ENCODE peak calls at places on chromosome 21, in five cellular contexts. I is mucosa of descending colon, W is pancreas, V is brain microvascular endothelial cell, N is upper lobe of left lung. J is an unnamed sample.

GRCh38 chr21:26836546-26836945 is 8.7 kb downstream of the ADAMTS1 start:
- DNase-seq in I (no peak), W (no peak), V (no peak), N (no peak), J (no peak)

GRCh38 chr21:35925497-35925896 is 134.8 kb downstream of the SETD4 start:
- DNase-seq in I (no peak), W (peak; percentile 64), V (no peak), N (no peak), J (no peak)

GRCh38 chr21:35048706-35049617 is at the start of gene RUNX1:
- DNase-seq in I (no peak), W (no peak), V (peak; percentile 67), N (no peak), J (peak; percentile 84)

GRCh38 chr21:25709684-25710265 is 24.9 kb downstream of the ATP5PF start:
- DNase-seq in I (no peak), W (no peak), V (no peak), N (no peak), J (no peak)

GRCh38 chr21:46183910-46184624 is at the start of gene SPATC1L:
- DNase-seq in I (peak; percentile 74), W (peak; percentile 76), V (peak; percentile 61), N (peak; percentile 88), J (peak; percentile 85)

GRCh38 chr21:35046880-35047229 is 2.2 kb downstream of the RUNX1 start:
- DNase-seq in I (no peak), W (no peak), V (peak; percentile 63), N (no peak), J (no peak)

GRCh38 chr21:35940074-35940927 is 120.0 kb downstream of the SETD4 start:
- DNase-seq in I (no peak), W (peak; percentile 37), V (peak; percentile 58), N (no peak), J (no peak)

GRCh38 chr21:36806103-36806502 is 107.2 kb downstream of the SIM2 start:
- DNase-seq in I (no peak), W (no peak), V (peak; percentile 24), N (no peak), J (no peak)

GRCh38 chr21:27649323-27649722 is 682.4 kb upstream of the ADAMTS5 start:
- DNase-seq in I (no peak), W (no peak), V (peak; percentile 95), N (no peak), J (no peak)

GRCh38 chr21:16116067-16116466 is 386.3 kb downstream of the USP25 start:
- DNase-seq in I (no peak), W (no peak), V (no peak), N (no peak), J (no peak)

GRCh38 chr21:21436012-21436545 is 437.9 kb downstream of the NCAM2 start:
- DNase-seq in I (no peak), W (no peak), V (no peak), N (no peak), J (no peak)

GRCh38 chr21:34805157-34805556 is 136.4 kb downstream of the CLIC6 start:
- DNase-seq in I (no peak), W (no peak), V (no peak), N (no peak), J (no peak)

GRCh38 chr21:46089285-46089684 is 8.6 kb upstream of the COL6A2 start:
- DNase-seq in I (no peak), W (no peak), V (no peak), N (no peak), J (no peak)

GRCh38 chr21:41321211-41321907 is 4.8 kb downstream of the FAM3B start:
- DNase-seq in I (no peak), W (no peak), V (no peak), N (peak; percentile 61), J (peak; percentile 22)
- TF ChIP-seq CTCF in I (no peak), W (no peak), V (no peak), N (no peak), J (no peak)

GRCh38 chr21:38804030-38804616 is 1.6 kb upstream of the ETS2 start:
- DNase-seq in I (peak; percentile 50), W (no peak), V (peak; percentile 25), N (no peak), J (no peak)
- H3K4me3 ChIP-seq in I (no peak overlapping the region), W (no peak overlapping the region), V (no peak overlapping the region), N (no peak overlapping the region), J (no peak overlapping the region)

DNA sequence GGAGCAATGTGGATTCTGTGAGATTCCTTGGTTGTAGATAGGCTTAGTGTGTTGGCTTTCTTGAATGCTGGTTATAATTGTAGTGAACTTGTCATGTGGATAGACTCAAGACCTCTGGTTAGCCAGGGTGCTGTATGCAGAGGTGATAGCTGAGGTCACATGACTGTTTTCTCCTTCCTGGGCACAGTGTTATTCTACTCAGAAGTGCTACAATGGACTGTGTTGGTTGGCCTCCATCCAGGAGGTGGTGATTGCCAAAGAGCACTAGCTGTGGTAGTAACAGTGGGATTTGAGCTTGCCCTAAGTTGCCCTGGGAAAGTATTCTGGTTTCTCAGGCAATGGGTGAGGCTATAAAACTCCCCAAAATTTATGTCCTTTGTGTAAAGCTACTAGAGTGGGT is 71.6 kb downstream of the SH3BGR start:
- DNase-seq in I (peak; percentile 60), W (peak; percentile 78), V (no peak), N (no peak), J (no peak)
- H3K36me3 ChIP-seq in I (no peaks in the 10 kb centered on the region), W (no peaks in the 10 kb centered on the region), V (no peaks in the 10 kb centered on the region), N (no peaks in the 10 kb centered on the region), J (no peaks in the 10 kb centered on the region)

GRCh38 chr21:32163386-32163785 is 115.5 kb downstream of the MIS18A start:
- DNase-seq in I (no peak), W (no peak), V (no peak), N (no peak), J (no peak)
- TF ChIP-seq CTCF in I (no peak), W (no peak), V (no peak), N (no peak), J (no peak)

DNA sequence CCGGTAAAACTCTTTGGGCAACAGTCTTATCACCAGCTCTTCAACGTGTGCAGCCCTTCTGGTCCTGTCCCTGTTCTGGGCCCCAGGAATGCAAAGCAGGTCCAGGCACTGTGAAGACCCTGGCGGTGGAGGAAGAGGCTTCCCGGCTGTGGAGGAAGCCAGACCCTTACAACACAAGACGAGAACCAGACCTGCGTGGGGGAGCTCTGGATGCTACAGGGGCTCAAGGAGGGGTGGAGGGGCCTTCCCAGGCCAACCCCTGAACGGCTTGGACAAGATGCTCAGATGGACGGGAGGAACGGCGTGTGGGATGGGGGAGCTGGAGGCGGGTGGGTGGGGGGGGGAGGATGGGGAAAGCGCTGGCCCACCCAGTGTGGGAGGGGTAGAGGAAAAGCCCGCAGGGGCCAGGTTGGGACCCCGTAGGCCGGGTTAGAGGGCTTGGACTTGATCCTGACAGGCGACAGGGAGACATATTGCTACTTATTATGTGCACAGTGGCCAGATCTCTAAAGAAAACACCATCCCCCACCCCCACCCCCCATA is 5.1 kb upstream of the OLIG2 start:
- DNase-seq in I (no peak), W (no peak), V (no peak), N (no peak), J (no peak)
- H3K4me3 ChIP-seq in I (no peak overlapping the region), W (no peak overlapping the region), V (no peak overlapping the region), N (no peak overlapping the region), J (no peak overlapping the region)

DNA sequence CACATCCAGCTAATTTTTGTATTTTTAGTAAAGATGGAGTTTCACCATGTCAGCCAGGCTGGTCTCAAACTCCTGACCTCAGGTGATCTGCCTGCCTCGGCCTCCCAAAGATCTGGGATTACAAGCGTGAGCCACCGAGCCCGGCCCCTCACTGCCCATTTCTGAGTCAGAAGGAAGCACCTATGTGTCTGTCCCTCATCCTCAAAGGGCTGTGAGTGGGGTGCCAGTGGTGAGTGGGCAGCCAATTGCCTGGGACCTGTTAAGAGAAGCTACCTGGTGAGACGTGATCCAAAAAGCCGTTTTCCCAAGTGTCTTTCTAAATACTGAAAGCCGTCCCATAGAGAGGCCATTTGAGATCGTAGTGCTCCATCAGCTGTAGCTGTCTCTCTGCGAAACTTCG is 27.1 kb upstream of the PDXK start:
- DNase-seq in I (no peak), W (no peak), V (no peak), N (no peak), J (no peak)
- H3K36me3 ChIP-seq in I (peaks cover 4% of the 10 kb centered on the region), W (peaks cover 31% of the 10 kb centered on the region), V (peaks cover 70% of the 10 kb centered on the region), N (peaks cover 77% of the 10 kb centered on the region), J (peaks cover 44% of the 10 kb centered on the region)

GRCh38 chr21:44958471-44959191 is 18.8 kb downstream of the SLX9 start:
- DNase-seq in I (no peak), W (peak; percentile 42), V (peak; percentile 74), N (peak; percentile 84), J (no peak)
- TF ChIP-seq CTCF in I (no peak), W (no peak), V (no peak), N (no peak), J (no peak)

DNA sequence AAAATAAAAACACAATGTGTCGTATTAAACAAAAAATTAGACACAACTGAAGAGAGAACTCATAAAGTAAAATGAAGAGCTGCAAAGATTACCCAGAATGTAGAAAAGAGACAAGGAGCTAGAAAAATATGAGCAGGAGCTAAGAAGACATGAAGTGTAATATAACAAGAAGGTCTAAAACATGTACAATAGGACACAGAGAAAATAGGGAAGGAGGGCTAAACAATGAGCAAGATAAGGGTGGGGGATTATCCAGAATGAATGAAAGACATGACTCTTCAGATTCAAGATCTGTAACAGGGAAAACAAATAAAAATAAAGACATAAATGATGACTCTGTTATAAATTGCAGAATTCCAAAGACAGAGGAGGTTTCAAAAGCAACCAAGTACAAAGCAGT is 38.3 kb downstream of the PRDM15 start:
- DNase-seq in I (no peak), W (no peak), V (no peak), N (no peak), J (no peak)
- H3K4me3 ChIP-seq in I (no peak overlapping the region), W (no peak overlapping the region), V (no peak overlapping the region), N (no peak overlapping the region), J (no peak overlapping the region)

DNA sequence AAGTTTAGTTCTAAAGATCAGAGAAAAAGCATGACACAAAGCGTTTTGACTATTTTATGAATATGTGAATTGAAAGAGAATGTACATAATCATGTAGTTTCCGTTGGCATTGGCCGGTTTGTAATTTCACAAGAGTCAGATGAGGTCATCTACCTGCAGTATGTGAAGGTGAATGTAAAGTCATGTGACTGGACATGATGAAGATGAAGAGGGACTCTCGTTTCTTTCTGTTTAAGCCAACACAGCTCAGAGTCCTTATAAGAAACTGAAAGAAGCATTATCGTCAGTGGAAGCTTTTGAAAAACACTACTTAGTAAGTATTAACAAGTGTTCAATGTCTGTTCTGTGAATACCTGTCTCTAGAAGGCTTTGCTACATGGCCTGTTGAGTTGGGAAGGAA is 30.9 kb upstream of the PWP2 start:
- DNase-seq in I (no peak), W (no peak), V (no peak), N (no peak), J (no peak)
- H3K36me3 ChIP-seq in I (peaks cover 5% of the 10 kb centered on the region), W (peaks cover 40% of the 10 kb centered on the region), V (peaks cover 27% of the 10 kb centered on the region), N (peaks cover 51% of the 10 kb centered on the region), J (peaks cover 26% of the 10 kb centered on the region)

GRCh38 chr21:33268736-33269441 is 2.7 kb downstream of the IL10RB start:
- DNase-seq in I (peak; percentile 96), W (peak; percentile 97), V (no peak), N (no peak), J (peak; percentile 81)
- TF ChIP-seq CTCF in I (no peak), W (no peak), V (no peak), N (no peak), J (no peak)